ENCODE peak calls at places on chromosomes 6 and 20, in four cellular contexts. One of them, this sample, is unnamed.

GRCh38 chr6:148054219-148054618 is 288.4 kb upstream of the SASH1 start:
- DNase-seq in K562: no peak
- DNase-seq in SK-N-SH: no peak
- DNase-seq in Panc1: no peak
- DNase-seq in this sample: no peak

GRCh38 chr20:10540636-10541493 is 105.8 kb downstream of the SLX4IP start:
- DNase-seq in K562: no peak
- DNase-seq in SK-N-SH: no peak
- DNase-seq in Panc1: no peak
- DNase-seq in this sample: no peak

GRCh38 chr6:35600659-35601125 is 88.0 kb upstream of the TULP1 start:
- DNase-seq in SK-N-SH: no peak
- DNase-seq in Panc1: no peak
- DNase-seq in K562: no peak
- DNase-seq in this sample: no peak

GRCh38 chr6:31940256-31940664 is 5.6 kb upstream of the CFB start:
- DNase-seq in Panc1: no peak
- DNase-seq in K562: no peak
- DNase-seq in SK-N-SH: no peak
- DNase-seq in this sample: no peak

GRCh38 chr6:16762547-16763477 is 1.6 kb upstream of the ATXN1 start:
- DNase-seq in Panc1: no peak
- DNase-seq in K562: peak; percentile 61
- DNase-seq in SK-N-SH: peak; percentile 61
- DNase-seq in this sample: no peak

GRCh38 chr6:96394727-96395126 is 126.9 kb upstream of the UFL1 start:
- DNase-seq in Panc1: no peak
- DNase-seq in SK-N-SH: peak; percentile 26
- DNase-seq in K562: no peak
- DNase-seq in this sample: no peak

GRCh38 chr6:130863415-130864230 is 36.4 kb downstream of the SMLR1 start:
- DNase-seq in K562: no peak
- DNase-seq in SK-N-SH: no peak
- DNase-seq in Panc1: no peak
- DNase-seq in this sample: no peak

GRCh38 chr6:29509239-29509638 is 21.5 kb upstream of the MAS1L start:
- DNase-seq in Panc1: no peak
- DNase-seq in K562: no peak
- DNase-seq in SK-N-SH: no peak
- DNase-seq in this sample: no peak

GRCh38 chr6:71411882-71412281 is 123.3 kb downstream of the OGFRL1 start:
- DNase-seq in Panc1: no peak
- DNase-seq in K562: no peak
- DNase-seq in SK-N-SH: no peak
- DNase-seq in this sample: no peak

GRCh38 chr6:156934054-156934424 is 156.9 kb downstream of the ARID1B start:
- DNase-seq in SK-N-SH: no peak
- DNase-seq in Panc1: no peak
- DNase-seq in K562: no peak
- DNase-seq in this sample: no peak
- H3K27ac ChIP-seq in SK-N-SH: no peak overlapping the region
- H3K27ac ChIP-seq in Panc1: no peak overlapping the region
- H3K27ac ChIP-seq in K562: no peak overlapping the region
- H3K27ac ChIP-seq in this sample: no peak overlapping the region

GRCh38 chr6:36962874-36963273 is 8.3 kb downstream of the PI16 start:
- DNase-seq in Panc1: no peak
- DNase-seq in K562: peak; percentile 62
- DNase-seq in SK-N-SH: no peak
- DNase-seq in this sample: no peak
- TF ChIP-seq SIN3A in Panc1: no peak
- TF ChIP-seq SIN3A in K562: no peak
- TF ChIP-seq SIN3A in SK-N-SH: no peak
- TF ChIP-seq SIN3A in this sample: no peak

GRCh38 chr20:51758978-51759544 is 9.1 kb downstream of the ATP9A start:
- DNase-seq in SK-N-SH: no peak
- DNase-seq in Panc1: no peak
- DNase-seq in K562: no peak
- DNase-seq in this sample: no peak

GRCh38 chr20:51757226-51757625 is 11.0 kb downstream of the ATP9A start:
- DNase-seq in K562: no peak
- DNase-seq in SK-N-SH: no peak
- DNase-seq in Panc1: no peak
- DNase-seq in this sample: no peak

GRCh38 chr20:51760905-51761544 is 7.2 kb downstream of the ATP9A start:
- DNase-seq in Panc1: no peak
- DNase-seq in K562: no peak
- DNase-seq in SK-N-SH: no peak
- DNase-seq in this sample: no peak

GRCh38 chr20:51756653-51757052 is 11.5 kb downstream of the ATP9A start:
- DNase-seq in K562: no peak
- DNase-seq in SK-N-SH: no peak
- DNase-seq in Panc1: no peak
- DNase-seq in this sample: no peak

GRCh38 chr20:51759769-51760510 is 8.2 kb downstream of the ATP9A start:
- DNase-seq in SK-N-SH: no peak
- DNase-seq in Panc1: no peak
- DNase-seq in K562: no peak
- DNase-seq in this sample: no peak
- H3K27ac ChIP-seq in SK-N-SH: no peak overlapping the region
- H3K27ac ChIP-seq in Panc1: no peak overlapping the region
- H3K27ac ChIP-seq in K562: no peak overlapping the region
- H3K27ac ChIP-seq in this sample: no peak overlapping the region

DNA sequence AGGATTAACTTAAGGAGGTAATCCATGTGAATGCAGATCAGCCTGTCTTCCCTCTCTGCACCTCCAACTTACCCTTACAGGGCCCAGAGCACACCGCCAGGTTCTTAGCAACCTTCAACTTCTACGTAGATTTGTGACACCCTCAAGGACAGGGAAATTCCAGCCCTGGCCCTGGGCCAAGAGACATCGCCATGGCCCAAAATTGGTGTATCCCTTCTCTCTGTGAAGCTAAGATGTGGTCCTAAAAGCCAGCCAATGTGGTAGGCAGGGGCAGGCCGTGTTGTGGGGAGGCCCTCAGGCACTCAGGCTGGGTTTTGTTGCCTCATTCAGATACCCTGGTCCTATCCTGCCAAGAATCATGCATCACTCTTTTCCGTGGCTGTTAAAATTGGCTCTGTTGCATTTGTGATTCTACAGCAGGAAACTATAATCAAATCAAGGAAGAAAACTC is 201.5 kb upstream of the LRFN2 start:
- DNase-seq in SK-N-SH: peak; percentile 57
- DNase-seq in K562: no peak
- DNase-seq in Panc1: no peak
- DNase-seq in this sample: no peak
- TF ChIP-seq SIN3A in SK-N-SH: no peak
- TF ChIP-seq SIN3A in K562: no peak
- TF ChIP-seq SIN3A in Panc1: no peak
- TF ChIP-seq SIN3A in this sample: no peak

This sample was measured in GM12878.